ENCODE peak calls at places on chromosomes 6 and 20, in nine cellular contexts. F is dermis microvascular lymphatic vessel endothelial cell; B is NCI-H2081; E is HCEC 1CT; D is CD4-positive, alpha-beta T cell; U is activated gamma-delta T cell; K is heart right ventricle; V is omental fat pad; G is activated T-cell treated with anti-CD3 and anti-CD28 coated beads for 48 hours. C is an unnamed sample.

GRCh38 chr20:24812356-24812755 is 136.7 kb upstream of the CST7 start:
- DNase-seq in V (no peak), E (no peak), U (no peak), F (no peak), D (no peak), G (no peak), K (no peak), B (no peak), C (no peak)

GRCh38 chr6:45783716-45784115 is 231.9 kb downstream of the CLIC5 start:
- DNase-seq in F (no peak), U (no peak), G (no peak), D (no peak), K (no peak), B (no peak), E (no peak), V (no peak), C (no peak)

GRCh38 chr6:96613291-96613999 is 50.5 kb downstream of the FHL5 start:
- DNase-seq in F (no peak), K (no peak), G (no peak), V (no peak), E (no peak), U (no peak), B (no peak), D (no peak), C (no peak)

GRCh38 chr6:136051140-136051775 is 198.9 kb downstream of the MTFR2 start:
- DNase-seq in G (no peak), B (no peak), E (peak), D (peak), V (no peak), F (no peak), K (peak), U (no peak), C (peak)

GRCh38 chr20:44810391-44811149 is at the start of gene RIMS4:
- DNase-seq in K (no peak), E (no peak), D (no peak), V (no peak), G (peak), F (no peak), U (no peak), B (peak), C (no peak)

GRCh38 chr20:871948-872347 is 38.4 kb downstream of the FAM110A start:
- DNase-seq in V (no peak), U (no peak), K (no peak), B (no peak), G (no peak), E (no peak), D (no peak), F (no peak), C (no peak)

GRCh38 chr6:3501826-3502505 is 45.1 kb upstream of the SLC22A23 start:
- DNase-seq in F (no peak), K (no peak), G (no peak), D (no peak), B (no peak), E (no peak), V (no peak), U (no peak), C (no peak)

GRCh38 chr20:43781215-43781614 is 54.4 kb upstream of the GTSF1L start:
- DNase-seq in E (no peak), K (no peak), B (no peak), U (no peak), V (no peak), D (no peak), F (no peak), G (no peak), C (no peak)

GRCh38 chr6:7050911-7051779 is 56.6 kb upstream of the RREB1 start:
- DNase-seq in U (no peak), G (peak), D (peak), B (no peak), E (no peak), K (peak), F (no peak), V (peak), C (no peak)

GRCh38 chr20:21323640-21324039 is 20.5 kb downstream of the XRN2 start:
- DNase-seq in E (peak), K (no peak), B (no peak), G (no peak), D (no peak), F (peak), U (no peak), V (no peak), C (no peak)

GRCh38 chr6:168524644-168525043 is 83.7 kb downstream of the SMOC2 start:
- DNase-seq in V (no peak), U (no peak), G (no peak), E (no peak), F (no peak), K (no peak), D (no peak), B (no peak), C (no peak)

GRCh38 chr20:46237736-46238135 is 70.6 kb downstream of the CDH22 start:
- DNase-seq in D (no peak), U (no peak), B (no peak), V (no peak), F (no peak), E (no peak), K (no peak), G (no peak), C (no peak)

GRCh38 chr6:44670146-44670545 is 282.6 kb downstream of the CDC5L start:
- DNase-seq in U (no peak), B (no peak), D (no peak), F (no peak), G (no peak), K (no peak), V (no peak), E (no peak), C (no peak)

GRCh38 chr6:57193177-57193576 is 21.1 kb downstream of the BAG2 start:
- DNase-seq in K (no peak), F (no peak), U (no peak), E (no peak), G (no peak), D (no peak), B (no peak), V (no peak), C (no peak)

GRCh38 chr6:130575971-130576370 is 210.2 kb downstream of the TMEM200A start:
- DNase-seq in K (no peak), F (no peak), V (no peak), G (peak), E (no peak), D (peak), U (no peak), B (no peak), C (peak)

GRCh38 chr6:26556263-26557070 is 18.3 kb downstream of the HMGN4 start:
- DNase-seq in E (peak), K (no peak), B (peak), U (no peak), D (peak), F (no peak), G (peak), V (no peak), C (peak)

GRCh38 chr6:84417261-84417660 is 189.8 kb upstream of the CEP162 start:
- DNase-seq in B (no peak), V (no peak), G (no peak), D (no peak), E (peak), K (no peak), F (no peak), U (no peak), C (no peak)

GRCh38 chr6:150079604-150080003 is 10.7 kb upstream of the ULBP3 start:
- DNase-seq in U (no peak), B (no peak), G (no peak), F (no peak), E (no peak), K (no peak), D (peak), V (no peak), C (peak)

GRCh38 chr6:4346659-4347333 is 211.4 kb upstream of the ECI2 start:
- DNase-seq in F (no peak), G (no peak), U (no peak), D (no peak), B (no peak), E (no peak), V (no peak), K (peak), C (no peak)

GRCh38 chr6:160952633-160953281 is 38.8 kb upstream of the MAP3K4 start:
- DNase-seq in F (no peak), V (no peak), D (no peak), U (no peak), E (no peak), B (no peak), K (no peak), G (no peak), C (no peak)

GRCh38 chr6:166029506-166029905 is 138.1 kb downstream of the TBXT start:
- DNase-seq in V (no peak), F (no peak), B (no peak), K (no peak), G (no peak), E (peak), U (no peak), D (no peak), C (no peak)

GRCh38 chr6:106325336-106326178 is at the start of gene ATG5:
- DNase-seq in K (peak), V (peak), D (peak), U (peak), G (peak), F (peak), E (peak), B (peak), C (peak)

GRCh38 chr6:80541186-80541585 is 434.7 kb downstream of the BCKDHB start:
- DNase-seq in B (no peak), E (peak), G (no peak), K (no peak), V (no peak), U (no peak), D (no peak), F (no peak), C (no peak)

GRCh38 chr6:46175446-46175845 is 4.7 kb upstream of the ENPP5 start:
- DNase-seq in B (no peak), G (no peak), E (no peak), U (no peak), D (no peak), F (no peak), V (no peak), K (no peak), C (peak)

GRCh38 chr6:122886475-122886874 is 97.4 kb downstream of the SMPDL3A start:
- DNase-seq in K (no peak), E (no peak), F (no peak), B (no peak), D (no peak), U (no peak), G (no peak), V (no peak), C (no peak)

GRCh38 chr6:135481786-135482369 is 15.7 kb downstream of the AHI1 start:
- DNase-seq in V (no peak), B (no peak), E (peak), K (no peak), F (no peak), G (no peak), D (no peak), U (no peak), C (no peak)